ENCODE peak calls at places on chromosomes 4 and X, in four cellular contexts. One of them, this sample, is unnamed.

GRCh38 chr4:175536852-175537453 is 275.1 kb downstream of the GPM6A start:
- DNase-seq in astrocyte of the spinal cord: peak
- DNase-seq in T1000: no peak
- DNase-seq in OCI-LY7: peak
- DNase-seq in this sample: peak

GRCh38 chrX:10051866-10052265 is 84.7 kb downstream of the CLDN34 start:
- DNase-seq in T1000: no peak
- DNase-seq in astrocyte of the spinal cord: no peak
- DNase-seq in OCI-LY7: no peak
- DNase-seq in this sample: no peak

GRCh38 chr4:26150948-26151347 is 169.9 kb upstream of the RBPJ start:
- DNase-seq in T1000: peak
- DNase-seq in astrocyte of the spinal cord: no peak
- DNase-seq in OCI-LY7: no peak
- DNase-seq in this sample: no peak

GRCh38 chr4:183553601-183554345 is 48.9 kb downstream of the ING2 start:
- DNase-seq in astrocyte of the spinal cord: no peak
- DNase-seq in T1000: no peak
- DNase-seq in OCI-LY7: no peak
- DNase-seq in this sample: no peak

GRCh38 chr4:72314869-72315268 is 254.2 kb downstream of the ADAMTS3 start:
- DNase-seq in OCI-LY7: no peak
- DNase-seq in astrocyte of the spinal cord: peak
- DNase-seq in T1000: peak
- DNase-seq in this sample: no peak

GRCh38 chrX:117895418-117895817 is 221.2 kb downstream of the KLHL13 start:
- DNase-seq in OCI-LY7: no peak
- DNase-seq in astrocyte of the spinal cord: peak
- DNase-seq in T1000: no peak
- DNase-seq in this sample: no peak

GRCh38 chrX:115949900-115950822 is 220.4 kb upstream of the AGTR2 start:
- DNase-seq in astrocyte of the spinal cord: no peak
- DNase-seq in T1000: no peak
- DNase-seq in OCI-LY7: no peak
- DNase-seq in this sample: no peak

GRCh38 chrX:55638933-55639332 is 15.7 kb downstream of the FOXR2 start:
- DNase-seq in T1000: no peak
- DNase-seq in OCI-LY7: no peak
- DNase-seq in astrocyte of the spinal cord: no peak
- DNase-seq in this sample: no peak

GRCh38 chr4:2359591-2360390 is 58.7 kb downstream of the ZFYVE28 start:
- DNase-seq in T1000: no peak
- DNase-seq in OCI-LY7: no peak
- DNase-seq in astrocyte of the spinal cord: no peak
- DNase-seq in this sample: no peak

GRCh38 chr4:124640037-124640730 is 72.3 kb downstream of the ANKRD50 start:
- DNase-seq in T1000: no peak
- DNase-seq in astrocyte of the spinal cord: peak
- DNase-seq in OCI-LY7: no peak
- DNase-seq in this sample: no peak

GRCh38 chr4:7021930-7022658 is 21.1 kb upstream of the TADA2B start:
- DNase-seq in OCI-LY7: no peak
- DNase-seq in T1000: peak
- DNase-seq in astrocyte of the spinal cord: peak
- DNase-seq in this sample: no peak

GRCh38 chrX:131801911-131802310 is 221.2 kb upstream of the STK26 start:
- DNase-seq in T1000: no peak
- DNase-seq in astrocyte of the spinal cord: no peak
- DNase-seq in OCI-LY7: no peak
- DNase-seq in this sample: no peak

GRCh38 chr4:156517546-156517945 is 454.1 kb downstream of the PDGFC start:
- DNase-seq in T1000: no peak
- DNase-seq in OCI-LY7: no peak
- DNase-seq in astrocyte of the spinal cord: no peak
- DNase-seq in this sample: no peak

GRCh38 chrX:97597954-97598353 is 714.2 kb downstream of the RPA4 start:
- DNase-seq in astrocyte of the spinal cord: no peak
- DNase-seq in OCI-LY7: no peak
- DNase-seq in T1000: no peak
- DNase-seq in this sample: no peak

GRCh38 chrX:71147496-71148277 is 3.0 kb downstream of the NLGN3 start:
- DNase-seq in astrocyte of the spinal cord: no peak
- DNase-seq in OCI-LY7: peak
- DNase-seq in T1000: no peak
- DNase-seq in this sample: no peak

GRCh38 chr4:141702472-141703182 is 66.2 kb downstream of the IL15 start:
- DNase-seq in T1000: no peak
- DNase-seq in astrocyte of the spinal cord: peak
- DNase-seq in OCI-LY7: no peak
- DNase-seq in this sample: no peak

GRCh38 chr4:94613248-94613647 is 144.5 kb upstream of the BMPR1B start:
- DNase-seq in T1000: no peak
- DNase-seq in OCI-LY7: no peak
- DNase-seq in astrocyte of the spinal cord: no peak
- DNase-seq in this sample: no peak

GRCh38 chr4:187118731-187119130 is 395.1 kb upstream of the FAT1 start:
- DNase-seq in OCI-LY7: no peak
- DNase-seq in T1000: no peak
- DNase-seq in astrocyte of the spinal cord: peak
- DNase-seq in this sample: no peak

GRCh38 chrX:51743179-51743957 is at the start of gene GSPT2:
- DNase-seq in astrocyte of the spinal cord: peak
- DNase-seq in T1000: peak
- DNase-seq in OCI-LY7: peak
- DNase-seq in this sample: peak

GRCh38 chr4:3293410-3294391 is 880 bp downstream of the RGS12 start:
- DNase-seq in OCI-LY7: peak
- DNase-seq in astrocyte of the spinal cord: no peak
- DNase-seq in T1000: no peak
- DNase-seq in this sample: no peak

GRCh38 chr4:95161781-95162469 is 386.8 kb downstream of the UNC5C start:
- DNase-seq in T1000: no peak
- DNase-seq in astrocyte of the spinal cord: no peak
- DNase-seq in OCI-LY7: no peak
- DNase-seq in this sample: no peak

GRCh38 chrX:152641996-152642395 is 4.3 kb downstream of the GABRQ start:
- DNase-seq in astrocyte of the spinal cord: no peak
- DNase-seq in T1000: no peak
- DNase-seq in OCI-LY7: no peak
- DNase-seq in this sample: no peak

GRCh38 chr4:184471872-184472539 is 2.3 kb downstream of the IRF2 start:
- DNase-seq in astrocyte of the spinal cord: peak
- DNase-seq in OCI-LY7: peak
- DNase-seq in T1000: no peak
- DNase-seq in this sample: no peak

GRCh38 chr4:1714303-1715001 is 2.3 kb upstream of the SLBP start:
- DNase-seq in T1000: no peak
- DNase-seq in astrocyte of the spinal cord: no peak
- DNase-seq in OCI-LY7: peak
- DNase-seq in this sample: no peak

GRCh38 chr4:112860731-112861377 is 188.6 kb upstream of the ANK2 start:
- DNase-seq in astrocyte of the spinal cord: no peak
- DNase-seq in T1000: no peak
- DNase-seq in OCI-LY7: no peak
- DNase-seq in this sample: no peak

GRCh38 chr4:3697033-3697432 is 69.2 kb upstream of the ADRA2C start:
- DNase-seq in OCI-LY7: no peak
- DNase-seq in T1000: no peak
- DNase-seq in astrocyte of the spinal cord: no peak
- DNase-seq in this sample: no peak

GRCh38 chr4:101604976-101605375 is 185.6 kb upstream of the BANK1 start:
- DNase-seq in OCI-LY7: no peak
- DNase-seq in astrocyte of the spinal cord: peak
- DNase-seq in T1000: no peak
- DNase-seq in this sample: no peak

GRCh38 chr4:105544517-105544916 is 7.9 kb upstream of the ARHGEF38 start:
- DNase-seq in OCI-LY7: no peak
- DNase-seq in astrocyte of the spinal cord: no peak
- DNase-seq in T1000: no peak
- DNase-seq in this sample: no peak

GRCh38 chr4:657338-658030 is 16.6 kb downstream of the ATP5ME start:
- DNase-seq in OCI-LY7: no peak
- DNase-seq in T1000: no peak
- DNase-seq in astrocyte of the spinal cord: no peak
- DNase-seq in this sample: no peak

GRCh38 chr4:168388890-168389289 is 70.3 kb upstream of the DDX60 start:
- DNase-seq in OCI-LY7: no peak
- DNase-seq in astrocyte of the spinal cord: peak
- DNase-seq in T1000: no peak
- DNase-seq in this sample: no peak

GRCh38 chr4:127141857-127142256 is 490.9 kb upstream of the INTU start:
- DNase-seq in OCI-LY7: no peak
- DNase-seq in astrocyte of the spinal cord: peak
- DNase-seq in T1000: no peak
- DNase-seq in this sample: no peak

GRCh38 chrX:21758488-21758887 is 572 bp upstream of the SMPX start:
- DNase-seq in astrocyte of the spinal cord: no peak
- DNase-seq in OCI-LY7: no peak
- DNase-seq in T1000: no peak
- DNase-seq in this sample: no peak